ENCODE peak calls at places on chromosomes 11 and 22, in four cellular contexts. One of them, this sample, is unnamed.

GRCh38 chr22:18032455-18033101 is 8.2 kb upstream of the MICAL3 start:
- DNase-seq in HCT116: peak
- DNase-seq in PC-3: peak
- DNase-seq in GM23338: no peak
- DNase-seq in this sample: no peak

GRCh38 chr11:124868322-124869274 is 3.4 kb downstream of the ROBO3 start:
- DNase-seq in HCT116: no peak
- DNase-seq in PC-3: no peak
- DNase-seq in GM23338: peak
- DNase-seq in this sample: no peak

GRCh38 chr22:19463008-19463407 is 15.5 kb upstream of the C22orf39 start:
- DNase-seq in HCT116: no peak
- DNase-seq in PC-3: no peak
- DNase-seq in GM23338: no peak
- DNase-seq in this sample: no peak

GRCh38 chr11:117700551-117700950 is 96.5 kb downstream of the DSCAML1 start:
- DNase-seq in HCT116: no peak
- DNase-seq in PC-3: no peak
- DNase-seq in GM23338: no peak
- DNase-seq in this sample: no peak

GRCh38 chr22:49966716-49967332 is 6.3 kb downstream of the PIM3 start:
- DNase-seq in HCT116: no peak
- DNase-seq in PC-3: no peak
- DNase-seq in GM23338: no peak
- DNase-seq in this sample: no peak

GRCh38 chr11:119990306-119991021 is 147.4 kb downstream of the TRIM29 start:
- DNase-seq in HCT116: no peak
- DNase-seq in PC-3: no peak
- DNase-seq in GM23338: no peak
- DNase-seq in this sample: no peak

GRCh38 chr11:78289547-78290292 is 101.0 kb downstream of the USP35 start:
- DNase-seq in HCT116: no peak
- DNase-seq in PC-3: no peak
- DNase-seq in GM23338: no peak
- DNase-seq in this sample: no peak

GRCh38 chr11:46239801-46240061 is 37.7 kb upstream of the CREB3L1 start:
- DNase-seq in HCT116: no peak
- DNase-seq in PC-3: no peak
- DNase-seq in GM23338: no peak
- DNase-seq in this sample: no peak

GRCh38 chr22:24969588-24970301 is 17.2 kb downstream of the KIAA1671 start:
- DNase-seq in HCT116: peak
- DNase-seq in PC-3: peak
- DNase-seq in GM23338: no peak
- DNase-seq in this sample: no peak

GRCh38 chr11:67644042-67644441 is 4.5 kb upstream of the TBX10 start:
- DNase-seq in HCT116: peak
- DNase-seq in PC-3: peak
- DNase-seq in GM23338: peak
- DNase-seq in this sample: peak

GRCh38 chr11:133228406-133229330 is 303.6 kb downstream of the OPCML start:
- DNase-seq in HCT116: no peak
- DNase-seq in PC-3: no peak
- DNase-seq in GM23338: peak
- DNase-seq in this sample: no peak

GRCh38 chr11:32079511-32079910 is 11.4 kb upstream of the RCN1 start:
- DNase-seq in HCT116: no peak
- DNase-seq in PC-3: no peak
- DNase-seq in GM23338: no peak
- DNase-seq in this sample: no peak

GRCh38 chr11:25272214-25272613 is 775.4 kb downstream of the LUZP2 start:
- DNase-seq in HCT116: no peak
- DNase-seq in PC-3: no peak
- DNase-seq in GM23338: no peak
- DNase-seq in this sample: no peak

GRCh38 chr22:44697423-44698179 is 4.4 kb upstream of the PRR5 start:
- DNase-seq in HCT116: peak
- DNase-seq in PC-3: peak
- DNase-seq in GM23338: peak
- DNase-seq in this sample: peak
- H3K4me2 ChIP-seq in HCT116: peak
- H3K4me2 ChIP-seq in PC-3: peak
- H3K4me2 ChIP-seq in GM23338: no peak
- H3K4me2 ChIP-seq in this sample: no peak

DNA sequence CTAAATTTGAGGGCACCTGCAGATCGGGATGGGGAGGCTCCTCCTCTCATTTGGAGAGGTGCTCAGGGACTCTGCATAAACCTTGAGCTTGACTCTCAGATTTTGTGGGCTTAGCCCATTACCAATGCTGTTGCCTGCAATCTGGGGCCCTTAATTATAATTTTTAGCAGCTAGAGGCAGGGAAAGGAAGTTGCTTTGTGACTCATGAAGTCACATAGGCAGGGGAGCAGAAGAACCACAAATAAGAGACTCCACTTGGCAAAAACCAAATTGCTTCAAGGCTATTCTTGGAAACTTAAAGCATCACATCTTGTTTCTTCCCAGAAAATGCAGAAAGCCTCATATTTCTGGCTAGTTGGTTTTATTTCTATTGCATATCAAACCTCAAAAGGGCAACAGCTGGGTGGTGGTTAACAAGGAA is 46.9 kb downstream of the MICAL2 start:
- DNase-seq in HCT116: no peak
- DNase-seq in PC-3: peak
- DNase-seq in GM23338: no peak
- DNase-seq in this sample: no peak
- TF ChIP-seq EZH2phosphoT487 in HCT116: no peak
- TF ChIP-seq EZH2phosphoT487 in PC-3: no peak
- TF ChIP-seq EZH2phosphoT487 in GM23338: no peak
- TF ChIP-seq EZH2phosphoT487 in this sample: no peak

GRCh38 chr22:41488596-41489385 is 19.9 kb downstream of the ACO2 start:
- DNase-seq in HCT116: no peak
- DNase-seq in PC-3: no peak
- DNase-seq in GM23338: no peak
- DNase-seq in this sample: no peak
- H3K27ac ChIP-seq in HCT116: no peak
- H3K27ac ChIP-seq in PC-3: no peak
- H3K27ac ChIP-seq in GM23338: peak
- H3K27ac ChIP-seq in this sample: no peak

GRCh38 chr11:123056835-123057491 is 5.0 kb downstream of the HSPA8 start:
- DNase-seq in HCT116: no peak
- DNase-seq in PC-3: no peak
- DNase-seq in GM23338: no peak
- DNase-seq in this sample: no peak
- H3K4me2 ChIP-seq in HCT116: no peak
- H3K4me2 ChIP-seq in PC-3: peak
- H3K4me2 ChIP-seq in GM23338: peak
- H3K4me2 ChIP-seq in this sample: peak

GRCh38 chr11:104451193-104451592 is 287.2 kb upstream of the PDGFD start:
- DNase-seq in HCT116: no peak
- DNase-seq in PC-3: no peak
- DNase-seq in GM23338: peak
- DNase-seq in this sample: no peak
- TF ChIP-seq EZH2phosphoT487 in HCT116: no peak
- TF ChIP-seq EZH2phosphoT487 in PC-3: no peak
- TF ChIP-seq EZH2phosphoT487 in GM23338: no peak
- TF ChIP-seq EZH2phosphoT487 in this sample: no peak

This sample was measured in OCI-LY7.